ENCODE peak calls at places on chromosome X, in nine cellular contexts. One of them, this sample, is unnamed.

GRCh38 chrX:65723706-65724105 is 56.3 kb downstream of the MSN start:
- DNase-seq in cardiac muscle cell: peak; percentile 18
- DNase-seq in K562: no peak
- DNase-seq in neuronal stem cell: no peak
- DNase-seq in effector memory CD4-positive, alpha-beta T cell: no peak
- DNase-seq in left lung: no peak
- DNase-seq in upper lobe of right lung: no peak
- DNase-seq in uterus: no peak
- DNase-seq in GM23248: peak; percentile 38
- DNase-seq in this sample: no peak

GRCh38 chrX:69510137-69510715 is 6.1 kb downstream of the NALF2 start:
- DNase-seq in K562: no peak
- DNase-seq in effector memory CD4-positive, alpha-beta T cell: no peak
- DNase-seq in neuronal stem cell: no peak
- DNase-seq in cardiac muscle cell: no peak
- DNase-seq in left lung: no peak
- DNase-seq in uterus: no peak
- DNase-seq in GM23248: no peak
- DNase-seq in upper lobe of right lung: no peak
- DNase-seq in this sample: no peak

GRCh38 chrX:9533611-9534010 is 68.8 kb downstream of the TBL1X start:
- DNase-seq in GM23248: no peak
- DNase-seq in effector memory CD4-positive, alpha-beta T cell: no peak
- DNase-seq in neuronal stem cell: no peak
- DNase-seq in upper lobe of right lung: no peak
- DNase-seq in left lung: no peak
- DNase-seq in cardiac muscle cell: no peak
- DNase-seq in K562: no peak
- DNase-seq in uterus: no peak
- DNase-seq in this sample: no peak

GRCh38 chrX:126580877-126581276 is 28.3 kb upstream of the DCAF12L1 start:
- DNase-seq in cardiac muscle cell: no peak
- DNase-seq in K562: no peak
- DNase-seq in upper lobe of right lung: no peak
- DNase-seq in uterus: no peak
- DNase-seq in effector memory CD4-positive, alpha-beta T cell: no peak
- DNase-seq in neuronal stem cell: no peak
- DNase-seq in left lung: no peak
- DNase-seq in GM23248: no peak
- DNase-seq in this sample: no peak

GRCh38 chrX:132270699-132271098 is 51.5 kb upstream of the RAP2C start:
- DNase-seq in GM23248: peak; percentile 94
- DNase-seq in effector memory CD4-positive, alpha-beta T cell: no peak
- DNase-seq in neuronal stem cell: no peak
- DNase-seq in cardiac muscle cell: peak; percentile 85
- DNase-seq in K562: no peak
- DNase-seq in uterus: peak; percentile 94
- DNase-seq in left lung: no peak
- DNase-seq in upper lobe of right lung: no peak
- DNase-seq in this sample: peak; percentile 87

GRCh38 chrX:38805294-38806053 is 4.2 kb downstream of the MID1IP1 start:
- DNase-seq in uterus: peak; percentile 59
- DNase-seq in upper lobe of right lung: peak; percentile 88
- DNase-seq in neuronal stem cell: no peak
- DNase-seq in GM23248: peak; percentile 89
- DNase-seq in K562: peak; percentile 26
- DNase-seq in effector memory CD4-positive, alpha-beta T cell: peak; percentile 45
- DNase-seq in cardiac muscle cell: peak; percentile 87
- DNase-seq in left lung: peak; percentile 74
- DNase-seq in this sample: peak; percentile 75

GRCh38 chrX:134883134-134883700 is 107.6 kb upstream of the SMIM10 start:
- DNase-seq in uterus: no peak
- DNase-seq in neuronal stem cell: no peak
- DNase-seq in K562: no peak
- DNase-seq in GM23248: no peak
- DNase-seq in cardiac muscle cell: no peak
- DNase-seq in effector memory CD4-positive, alpha-beta T cell: no peak
- DNase-seq in left lung: no peak
- DNase-seq in upper lobe of right lung: no peak
- DNase-seq in this sample: no peak

GRCh38 chrX:28888421-28888820 is 301.2 kb downstream of the IL1RAPL1 start:
- DNase-seq in uterus: no peak
- DNase-seq in cardiac muscle cell: peak; percentile 40
- DNase-seq in left lung: no peak
- DNase-seq in K562: no peak
- DNase-seq in neuronal stem cell: no peak
- DNase-seq in GM23248: no peak
- DNase-seq in effector memory CD4-positive, alpha-beta T cell: no peak
- DNase-seq in upper lobe of right lung: no peak
- DNase-seq in this sample: no peak

GRCh38 chrX:120358687-120359086 is 3.2 kb upstream of the ATP1B4 start:
- DNase-seq in neuronal stem cell: no peak
- DNase-seq in cardiac muscle cell: no peak
- DNase-seq in left lung: no peak
- DNase-seq in GM23248: peak; percentile 88
- DNase-seq in effector memory CD4-positive, alpha-beta T cell: no peak
- DNase-seq in K562: no peak
- DNase-seq in upper lobe of right lung: no peak
- DNase-seq in uterus: no peak
- DNase-seq in this sample: no peak

GRCh38 chrX:46961574-46962279 is 49.5 kb downstream of the JADE3 start:
- DNase-seq in uterus: no peak
- DNase-seq in GM23248: no peak
- DNase-seq in left lung: no peak
- DNase-seq in upper lobe of right lung: no peak
- DNase-seq in effector memory CD4-positive, alpha-beta T cell: no peak
- DNase-seq in K562: no peak
- DNase-seq in cardiac muscle cell: no peak
- DNase-seq in neuronal stem cell: no peak
- DNase-seq in this sample: no peak

GRCh38 chrX:26328610-26329319 is 112.8 kb downstream of the MAGEB5 start:
- DNase-seq in left lung: no peak
- DNase-seq in cardiac muscle cell: no peak
- DNase-seq in K562: no peak
- DNase-seq in neuronal stem cell: no peak
- DNase-seq in uterus: no peak
- DNase-seq in upper lobe of right lung: no peak
- DNase-seq in effector memory CD4-positive, alpha-beta T cell: no peak
- DNase-seq in GM23248: no peak
- DNase-seq in this sample: no peak

GRCh38 chrX:57952320-57952678 is 42.0 kb upstream of the ZXDA start:
- DNase-seq in GM23248: no peak
- DNase-seq in upper lobe of right lung: no peak
- DNase-seq in neuronal stem cell: no peak
- DNase-seq in left lung: no peak
- DNase-seq in cardiac muscle cell: no peak
- DNase-seq in uterus: peak; percentile 28
- DNase-seq in effector memory CD4-positive, alpha-beta T cell: no peak
- DNase-seq in K562: no peak
- DNase-seq in this sample: peak; percentile 64

GRCh38 chrX:130247996-130248395 is 20.7 kb downstream of the ZNF280C start:
- DNase-seq in left lung: no peak
- DNase-seq in cardiac muscle cell: no peak
- DNase-seq in GM23248: no peak
- DNase-seq in neuronal stem cell: no peak
- DNase-seq in upper lobe of right lung: no peak
- DNase-seq in K562: no peak
- DNase-seq in effector memory CD4-positive, alpha-beta T cell: no peak
- DNase-seq in uterus: no peak
- DNase-seq in this sample: no peak
- H3K36me3 ChIP-seq in left lung: no peaks in the 10 kb centered on the region
- H3K36me3 ChIP-seq in cardiac muscle cell: peaks cover 10% of the 10 kb centered on the region
- H3K36me3 ChIP-seq in GM23248: no peaks in the 10 kb centered on the region
- H3K36me3 ChIP-seq in neuronal stem cell: no peaks in the 10 kb centered on the region
- H3K36me3 ChIP-seq in upper lobe of right lung: peaks cover 6% of the 10 kb centered on the region
- H3K36me3 ChIP-seq in K562: peaks cover 7% of the 10 kb centered on the region
- H3K36me3 ChIP-seq in effector memory CD4-positive, alpha-beta T cell: no peaks in the 10 kb centered on the region
- H3K36me3 ChIP-seq in uterus: no peaks in the 10 kb centered on the region
- H3K36me3 ChIP-seq in this sample: peaks cover 5% of the 10 kb centered on the region

GRCh38 chrX:16825306-16826035 is 39.2 kb downstream of the TXLNG start:
- DNase-seq in uterus: no peak
- DNase-seq in K562: no peak
- DNase-seq in left lung: no peak
- DNase-seq in neuronal stem cell: no peak
- DNase-seq in upper lobe of right lung: no peak
- DNase-seq in cardiac muscle cell: no peak
- DNase-seq in effector memory CD4-positive, alpha-beta T cell: no peak
- DNase-seq in GM23248: peak; percentile 69
- DNase-seq in this sample: no peak
- H3K36me3 ChIP-seq in uterus: no peaks in the 10 kb centered on the region
- H3K36me3 ChIP-seq in K562: peaks cover 75% of the 10 kb centered on the region
- H3K36me3 ChIP-seq in left lung: no peaks in the 10 kb centered on the region
- H3K36me3 ChIP-seq in neuronal stem cell: peaks cover 3% of the 10 kb centered on the region
- H3K36me3 ChIP-seq in upper lobe of right lung: peaks cover 10% of the 10 kb centered on the region
- H3K36me3 ChIP-seq in cardiac muscle cell: peaks cover 23% of the 10 kb centered on the region
- H3K36me3 ChIP-seq in effector memory CD4-positive, alpha-beta T cell: peaks cover 25% of the 10 kb centered on the region
- H3K36me3 ChIP-seq in GM23248: no peaks in the 10 kb centered on the region
- H3K36me3 ChIP-seq in this sample: peaks cover 5% of the 10 kb centered on the region

GRCh38 chrX:153948847-153949819 is 4.7 kb upstream of the RENBP start:
- DNase-seq in cardiac muscle cell: no peak
- DNase-seq in left lung: no peak
- DNase-seq in uterus: no peak
- DNase-seq in neuronal stem cell: no peak
- DNase-seq in K562: no peak
- DNase-seq in effector memory CD4-positive, alpha-beta T cell: no peak
- DNase-seq in GM23248: no peak
- DNase-seq in upper lobe of right lung: no peak
- DNase-seq in this sample: no peak
- H3K36me3 ChIP-seq in cardiac muscle cell: peaks cover 3% of the 10 kb centered on the region
- H3K36me3 ChIP-seq in left lung: no peaks in the 10 kb centered on the region
- H3K36me3 ChIP-seq in uterus: no peaks in the 10 kb centered on the region
- H3K36me3 ChIP-seq in neuronal stem cell: peaks cover 31% of the 10 kb centered on the region
- H3K36me3 ChIP-seq in K562: peaks cover 71% of the 10 kb centered on the region
- H3K36me3 ChIP-seq in effector memory CD4-positive, alpha-beta T cell: peaks cover 40% of the 10 kb centered on the region
- H3K36me3 ChIP-seq in GM23248: no peaks in the 10 kb centered on the region
- H3K36me3 ChIP-seq in upper lobe of right lung: peaks cover 42% of the 10 kb centered on the region
- H3K36me3 ChIP-seq in this sample: peaks cover 42% of the 10 kb centered on the region

DNA sequence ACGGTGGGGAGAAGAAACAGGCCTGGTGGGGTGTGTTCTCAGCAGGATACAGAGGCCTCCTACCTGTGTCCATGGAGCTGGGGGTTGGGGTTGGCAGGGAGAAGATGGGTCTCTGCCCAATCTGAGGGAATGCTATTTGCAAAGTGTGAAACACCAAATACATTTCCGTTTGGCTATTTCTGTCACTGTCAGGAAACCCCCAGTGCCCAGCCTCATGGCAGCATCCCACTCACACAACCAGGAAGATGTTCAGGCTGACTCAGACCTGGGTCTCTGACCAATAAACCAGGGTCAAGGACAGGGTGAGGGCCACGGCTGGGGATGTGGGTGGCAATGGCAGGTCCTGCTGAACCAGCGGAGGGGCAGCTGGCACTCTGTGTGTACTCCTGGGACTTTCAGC is 41.3 kb downstream of the BCOR start:
- DNase-seq in upper lobe of right lung: no peak
- DNase-seq in effector memory CD4-positive, alpha-beta T cell: no peak
- DNase-seq in uterus: no peak
- DNase-seq in left lung: no peak
- DNase-seq in cardiac muscle cell: no peak
- DNase-seq in neuronal stem cell: no peak
- DNase-seq in GM23248: no peak
- DNase-seq in K562: no peak
- DNase-seq in this sample: no peak
- H3K36me3 ChIP-seq in upper lobe of right lung: peaks cover 58% of the 10 kb centered on the region
- H3K36me3 ChIP-seq in effector memory CD4-positive, alpha-beta T cell: peaks cover 58% of the 10 kb centered on the region
- H3K36me3 ChIP-seq in uterus: no peaks in the 10 kb centered on the region
- H3K36me3 ChIP-seq in left lung: peaks cover 5% of the 10 kb centered on the region
- H3K36me3 ChIP-seq in cardiac muscle cell: peaks cover 57% of the 10 kb centered on the region
- H3K36me3 ChIP-seq in neuronal stem cell: peaks cover 25% of the 10 kb centered on the region
- H3K36me3 ChIP-seq in GM23248: peaks cover 20% of the 10 kb centered on the region
- H3K36me3 ChIP-seq in K562: peaks cover 99% of the 10 kb centered on the region
- H3K36me3 ChIP-seq in this sample: peaks cover 62% of the 10 kb centered on the region

GRCh38 chrX:53383376-53384087 is 38.9 kb downstream of the SMC1A start:
- DNase-seq in GM23248: no peak
- DNase-seq in effector memory CD4-positive, alpha-beta T cell: no peak
- DNase-seq in cardiac muscle cell: no peak
- DNase-seq in uterus: no peak
- DNase-seq in left lung: no peak
- DNase-seq in K562: no peak
- DNase-seq in neuronal stem cell: no peak
- DNase-seq in upper lobe of right lung: no peak
- DNase-seq in this sample: no peak
- H3K36me3 ChIP-seq in GM23248: no peaks in the 10 kb centered on the region
- H3K36me3 ChIP-seq in effector memory CD4-positive, alpha-beta T cell: peaks cover 53% of the 10 kb centered on the region
- H3K36me3 ChIP-seq in cardiac muscle cell: no peaks in the 10 kb centered on the region
- H3K36me3 ChIP-seq in uterus: no peaks in the 10 kb centered on the region
- H3K36me3 ChIP-seq in left lung: no peaks in the 10 kb centered on the region
- H3K36me3 ChIP-seq in K562: peaks cover 91% of the 10 kb centered on the region
- H3K36me3 ChIP-seq in neuronal stem cell: peaks cover 33% of the 10 kb centered on the region
- H3K36me3 ChIP-seq in upper lobe of right lung: peaks cover 51% of the 10 kb centered on the region
- H3K36me3 ChIP-seq in this sample: peaks cover 43% of the 10 kb centered on the region

DNA sequence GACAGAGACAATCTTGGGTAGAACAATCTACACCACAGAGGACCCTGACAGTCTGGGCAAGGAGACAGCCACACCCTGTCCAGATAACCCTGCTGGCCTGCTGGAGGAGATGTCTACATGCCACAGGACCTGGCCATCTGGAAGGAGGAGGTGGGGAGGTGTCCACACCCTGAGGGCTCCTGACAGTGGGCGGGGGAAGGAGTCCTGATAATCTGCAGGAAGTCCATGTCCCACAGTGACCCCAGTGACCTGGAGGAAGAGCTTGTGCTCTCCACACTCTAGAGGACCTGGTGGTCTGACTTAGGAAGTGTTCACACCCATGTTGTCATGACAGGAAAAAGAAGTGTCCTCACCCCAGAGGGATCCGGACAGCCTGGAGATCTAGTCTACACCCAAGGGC is 5.5 kb downstream of the SUV39H1 start:
- DNase-seq in cardiac muscle cell: no peak
- DNase-seq in neuronal stem cell: no peak
- DNase-seq in K562: peak; percentile 55
- DNase-seq in upper lobe of right lung: no peak
- DNase-seq in left lung: no peak
- DNase-seq in GM23248: no peak
- DNase-seq in uterus: no peak
- DNase-seq in effector memory CD4-positive, alpha-beta T cell: no peak
- DNase-seq in this sample: no peak
- H3K36me3 ChIP-seq in cardiac muscle cell: no peaks in the 10 kb centered on the region
- H3K36me3 ChIP-seq in neuronal stem cell: peaks cover 27% of the 10 kb centered on the region
- H3K36me3 ChIP-seq in K562: peaks cover 90% of the 10 kb centered on the region
- H3K36me3 ChIP-seq in upper lobe of right lung: peaks cover 11% of the 10 kb centered on the region
- H3K36me3 ChIP-seq in left lung: no peaks in the 10 kb centered on the region
- H3K36me3 ChIP-seq in GM23248: no peaks in the 10 kb centered on the region
- H3K36me3 ChIP-seq in uterus: no peaks in the 10 kb centered on the region
- H3K36me3 ChIP-seq in effector memory CD4-positive, alpha-beta T cell: peaks cover 15% of the 10 kb centered on the region
- H3K36me3 ChIP-seq in this sample: peaks cover 24% of the 10 kb centered on the region

This sample was measured in suprapubic skin.